ENCODE peak calls at places on chromosomes 1 and 21, in ten cellular contexts. K, J, G, L, A, S, B, R, I and C are unnamed samples. For H3K4me1, the result is how much of the 10 kb centered on the place peaks cover.

GRCh38 chr1:53766766-53767409 is 27.9 kb upstream of the GLIS1 start:
- DNase-seq in A (no peak), S (peak), L (no peak), G (no peak), R (no peak), J (peak), K (no peak), B (no peak), I (peak), C (no peak)

GRCh38 chr1:33893147-33893830 is 29.4 kb downstream of the HMGB4 start:
- DNase-seq in J (peak), A (no peak), L (no peak), R (no peak), S (peak), I (peak), K (peak), B (no peak), G (no peak), C (no peak)

GRCh38 chr1:9194024-9194423 is 40.5 kb upstream of the H6PD start:
- DNase-seq in B (no peak), S (no peak), R (no peak), A (no peak), K (no peak), I (no peak), J (no peak), L (no peak), G (no peak), C (no peak)

GRCh38 chr1:189697113-189697512 is 780.6 kb downstream of the BRINP3 start:
- DNase-seq in I (peak), S (no peak), G (no peak), R (no peak), L (no peak), K (no peak), A (no peak), B (no peak), J (no peak), C (peak)

GRCh38 chr1:224922404-224923164 is 6.9 kb upstream of the DNAH14 start:
- DNase-seq in R (no peak), G (peak), A (no peak), L (no peak), I (peak), J (peak), K (peak), S (peak), B (no peak), C (peak)

GRCh38 chr1:200029035-200029623 is 1.6 kb downstream of the NR5A2 start:
- DNase-seq in R (no peak), A (no peak), L (no peak), I (peak), S (peak), J (no peak), K (peak), B (no peak), G (peak), C (peak)

GRCh38 chr1:31706384-31707058 is 2.7 kb upstream of the COL16A1 start:
- DNase-seq in B (no peak), R (no peak), J (no peak), A (no peak), I (no peak), K (no peak), L (no peak), G (no peak), S (no peak), C (no peak)

GRCh38 chr1:212457740-212458338 is 25.1 kb downstream of the NENF start:
- DNase-seq in G (peak), J (no peak), A (no peak), R (no peak), S (peak), B (no peak), K (peak), L (no peak), I (peak), C (no peak)

GRCh38 chr1:112461200-112461871 is 47.4 kb upstream of the WNT2B start:
- DNase-seq in G (no peak), J (no peak), A (no peak), B (no peak), S (no peak), K (peak), L (no peak), I (peak), R (no peak), C (no peak)

GRCh38 chr1:50568782-50569181 is 145.5 kb upstream of the DMRTA2 start:
- DNase-seq in A (no peak), G (no peak), S (no peak), L (no peak), I (peak), K (peak), B (no peak), J (no peak), R (no peak), C (no peak)

GRCh38 chr21:32562426-32562825 is 22.9 kb downstream of the TCP10L start:
- DNase-seq in I (no peak), J (peak), S (peak), A (no peak), K (peak), R (peak), L (peak), G (no peak), B (no peak), C (no peak)

GRCh38 chr1:50707824-50708223 is 252.2 kb downstream of the FAF1 start:
- DNase-seq in G (no peak), K (no peak), L (no peak), I (no peak), A (no peak), J (no peak), B (no peak), S (no peak), R (no peak), C (no peak)

GRCh38 chr1:243742814-243743213 is 107.2 kb downstream of the AKT3 start:
- DNase-seq in B (no peak), K (no peak), S (peak), I (no peak), A (no peak), R (no peak), L (no peak), J (peak), G (no peak), C (no peak)

GRCh38 chr1:16338961-16339360 is 13.3 kb downstream of the FBXO42 start:
- DNase-seq in L (no peak), S (no peak), A (no peak), R (no peak), G (no peak), K (no peak), I (no peak), J (peak), B (no peak), C (no peak)

GRCh38 chr1:63651110-63651776 is 58.0 kb downstream of the PGM1 start:
- DNase-seq in L (no peak), I (peak), B (no peak), S (no peak), J (peak), G (no peak), K (no peak), A (no peak), R (peak), C (no peak)

GRCh38 chr1:33074193-33074945 is 6.6 kb upstream of the AZIN2 start:
- DNase-seq in K (no peak), S (no peak), I (no peak), B (no peak), G (no peak), L (no peak), A (no peak), J (no peak), R (no peak), C (no peak)

GRCh38 chr1:178412400-178412770 is 84.4 kb downstream of the CLEC20A start:
- DNase-seq in R (no peak), L (no peak), I (no peak), B (no peak), J (peak), G (no peak), S (peak), K (no peak), A (no peak), C (no peak)

GRCh38 chr1:238916828-238917227 is 469.5 kb upstream of the CHRM3 start:
- DNase-seq in R (no peak), I (no peak), B (no peak), S (no peak), K (no peak), G (no peak), A (no peak), J (peak), L (no peak), C (no peak)

GRCh38 chr21:44551290-44552015 is at the start of gene KRTAP10-2:
- DNase-seq in B (no peak), A (peak), I (no peak), S (no peak), J (no peak), L (no peak), K (no peak), G (no peak), R (no peak), C (no peak)

GRCh38 chr1:201268604-201269151 is 14.6 kb upstream of the PKP1 start:
- DNase-seq in L (no peak), S (peak), B (no peak), I (peak), J (peak), A (peak), R (no peak), G (no peak), K (no peak), C (no peak)
- H3K4me1 ChIP-seq in L (under half), S (under half), B (half or more), I (under half), J (under half), A (under half), R (under half), G (under half), K (under half), C (under half)

DNA sequence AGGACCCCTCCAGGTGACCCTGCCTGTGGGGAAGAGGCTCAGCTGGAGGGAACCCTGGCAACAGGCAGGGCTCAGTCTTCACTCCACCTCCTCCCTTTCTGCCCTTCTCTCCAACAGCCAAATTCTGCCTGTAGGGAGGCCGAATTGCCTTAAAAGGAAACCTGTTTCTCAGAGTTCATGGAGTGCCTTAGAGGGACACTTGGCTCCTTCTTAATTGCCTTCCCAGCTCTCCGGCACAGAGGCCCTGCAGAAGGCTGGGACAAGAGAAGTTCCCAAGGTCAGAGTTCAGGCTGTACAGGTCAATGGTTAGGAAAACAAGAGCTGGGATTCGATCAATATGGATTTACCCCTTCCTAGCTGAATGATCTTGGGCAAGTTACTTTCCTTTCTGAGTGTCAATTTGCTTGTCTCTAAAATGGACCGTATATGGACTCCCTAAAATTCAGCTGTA is 6.2 kb downstream of the CSRP1 start:
- DNase-seq in A (no peak), S (peak), B (no peak), G (no peak), R (peak), K (peak), J (no peak), I (no peak), L (no peak), C (no peak)
- H3K4me3 ChIP-seq in A (peak), S (no peak), B (no peak), G (no peak), R (peak), K (no peak), J (no peak), I (no peak), L (peak), C (no peak)

GRCh38 chr21:26124421-26124833 is 46.1 kb downstream of the APP start:
- DNase-seq in L (no peak), A (no peak), I (peak), J (peak), S (peak), K (peak), B (no peak), G (no peak), R (no peak), C (no peak)
- H3K4me1 ChIP-seq in L (half or more), A (under half), I (under half), J (under half), S (under half), K (under half), B (half or more), G (under half), R (under half), C (under half)

GRCh38 chr1:158998037-158998780 is 11.5 kb upstream of the IFI16 start:
- DNase-seq in B (no peak), J (no peak), R (no peak), K (no peak), G (no peak), S (no peak), L (no peak), I (no peak), A (no peak), C (no peak)

GRCh38 chr1:158998781-158999161 is 10.9 kb upstream of the IFI16 start:
- DNase-seq in K (peak), G (peak), L (no peak), I (peak), R (peak), J (peak), A (no peak), S (peak), B (no peak), C (peak)

GRCh38 chr1:159000627-159001026 is 9.1 kb upstream of the IFI16 start:
- DNase-seq in J (peak), K (peak), B (no peak), S (peak), R (peak), L (peak), G (no peak), A (no peak), I (peak), C (no peak)

GRCh38 chr1:159000070-159000409 is 9.7 kb upstream of the IFI16 start:
- DNase-seq in G (no peak), L (no peak), K (no peak), A (no peak), S (no peak), B (no peak), J (no peak), R (no peak), I (no peak), C (no peak)

DNA sequence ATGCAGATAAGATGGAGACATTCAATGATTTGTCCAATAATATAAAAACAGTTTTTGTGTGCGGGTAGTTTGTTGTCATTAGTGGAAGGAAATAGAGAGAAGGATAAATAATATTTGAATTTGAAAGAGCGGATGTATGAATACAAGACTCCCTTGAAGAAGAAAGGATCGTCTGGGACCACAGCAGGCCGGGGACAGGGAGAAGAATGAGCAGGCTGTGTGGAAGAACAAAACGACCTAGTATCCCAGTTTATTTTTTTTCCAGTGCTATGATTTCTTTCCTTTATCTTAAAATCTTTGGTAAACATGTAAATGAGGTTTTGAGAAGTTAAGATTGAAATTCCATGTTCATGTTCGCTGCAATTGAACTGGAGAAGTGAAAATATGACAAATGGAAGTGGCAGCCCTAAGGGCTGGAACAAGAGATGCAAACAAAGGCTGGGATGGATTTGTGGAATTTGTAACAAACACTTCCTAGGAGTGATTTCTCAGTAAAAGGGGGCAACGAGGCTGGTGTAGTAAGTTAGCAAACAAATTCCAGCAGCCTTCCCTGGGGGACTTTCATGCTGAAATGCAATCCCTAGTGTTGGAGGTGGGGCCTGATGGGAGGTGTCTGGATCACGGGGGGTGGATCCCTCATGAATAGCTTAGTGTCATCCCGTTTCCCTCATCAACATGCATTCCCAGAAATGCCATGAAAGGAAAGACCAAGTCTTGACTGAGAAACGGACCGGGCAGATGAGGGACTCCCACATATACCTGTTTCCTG is 10.2 kb upstream of the IFI16 start:
- DNase-seq in B (no peak), G (no peak), S (peak), K (peak), I (peak), A (no peak), R (peak), J (peak), L (no peak), C (peak)
- H3K4me3 ChIP-seq in B (peak), G (no peak), S (peak), K (peak), I (no peak), A (peak), R (peak), J (peak), L (peak), C (peak)

GRCh38 chr1:1895456-1896333 is 4.8 kb upstream of the GNB1 start:
- DNase-seq in G (peak), S (no peak), I (no peak), J (no peak), R (no peak), B (no peak), L (no peak), A (no peak), K (no peak), C (peak)
- H3K4me1 ChIP-seq in G (half or more), S (under half), I (under half), J (under half), R (under half), B (half or more), L (under half), A (under half), K (under half), C (under half)

GRCh38 chr1:216726435-216726834 is 3.2 kb upstream of the ESRRG start:
- DNase-seq in B (no peak), J (no peak), R (no peak), I (peak), A (no peak), K (no peak), L (no peak), S (no peak), G (no peak), C (no peak)

GRCh38 chr1:216722841-216723240 is 388 bp downstream of the ESRRG start:
- DNase-seq in A (no peak), I (peak), G (no peak), J (no peak), R (no peak), B (no peak), K (peak), S (no peak), L (no peak), C (no peak)

GRCh38 chr1:216721878-216722277 is 1.4 kb downstream of the ESRRG start:
- DNase-seq in S (no peak), R (no peak), A (no peak), I (peak), G (no peak), J (no peak), L (no peak), K (no peak), B (no peak), C (no peak)

GRCh38 chr1:216723274-216723780 is at the start of gene ESRRG:
- DNase-seq in G (no peak), S (no peak), J (peak), R (peak), A (no peak), L (no peak), I (peak), B (no peak), K (peak), C (peak)
- H3K4me3 ChIP-seq in G (no peak), S (peak), J (peak), R (no peak), A (peak), L (peak), I (peak), B (peak), K (peak), C (no peak)

GRCh38 chr21:37419228-37419906 is 52.8 kb downstream of the DYRK1A start:
- DNase-seq in R (no peak), A (no peak), K (no peak), S (no peak), I (no peak), J (no peak), B (no peak), L (no peak), G (no peak), C (no peak)
- H3K4me1 ChIP-seq in R (under half), A (half or more), K (under half), S (under half), I (under half), J (under half), B (half or more), L (under half), G (under half), C (half or more)